ENCODE peak calls at places on chromosome 17, in nine cellular contexts. R is effector memory CD4-positive, alpha-beta T cell; X is kidney; G is hepatocyte; J is mucosa of descending colon; W is esophagus squamous epithelium; C is heart left ventricle; B is PC-3; O is CD4-positive, CD25-positive, alpha-beta regulatory T cell. L is an unnamed sample. For H3K4me1, the result is how much of the 10 kb centered on the place peaks cover.

GRCh38 chr17:72118588-72119279 is 2.1 kb upstream of the SOX9 start:
- DNase-seq in R (no peak), X (no peak), G (peak), J (peak), W (no peak), C (peak), B (peak), O (peak), L (peak)

GRCh38 chr17:42101513-42102292 is 3.4 kb upstream of the ZNF385C start:
- DNase-seq in R (peak), X (no peak), G (peak), J (peak), W (no peak), C (peak), B (peak), O (peak), L (peak)

GRCh38 chr17:43043306-43043705 is 18.3 kb downstream of the RND2 start:
- DNase-seq in R (no peak), X (no peak), G (no peak), J (no peak), W (no peak), C (no peak), B (no peak), O (no peak), L (no peak)

GRCh38 chr17:29615048-29615385 is 7.7 kb downstream of the CORO6 start:
- DNase-seq in R (peak), X (no peak), G (no peak), J (peak), W (no peak), C (no peak), B (no peak), O (peak), L (no peak)

GRCh38 chr17:4559851-4560820 is at the start of gene GGT6:
- DNase-seq in R (no peak), X (peak), G (no peak), J (peak), W (no peak), C (peak), B (no peak), O (no peak), L (no peak)

GRCh38 chr17:32266389-32267269 is 997 bp downstream of the RHBDL3 start:
- DNase-seq in R (no peak), X (peak), G (no peak), J (peak), W (no peak), C (no peak), B (no peak), O (no peak), L (no peak)

GRCh38 chr17:64340557-64340956 is 50.1 kb downstream of the PECAM1 start:
- DNase-seq in R (no peak), X (no peak), G (no peak), J (no peak), W (no peak), C (peak), B (no peak), O (no peak), L (no peak)

GRCh38 chr17:18055597-18055996 is 16.4 kb downstream of the GID4 start:
- DNase-seq in R (no peak), X (no peak), G (no peak), J (no peak), W (no peak), C (no peak), B (peak), O (no peak), L (no peak)

GRCh38 chr17:19000531-19001011 is 4.0 kb downstream of the FAM83G start:
- DNase-seq in R (no peak), X (no peak), G (peak), J (peak), W (no peak), C (no peak), B (peak), O (no peak), L (no peak)

GRCh38 chr17:38352245-38353083 is 820 bp downstream of the SOCS7 start:
- DNase-seq in R (no peak), X (peak), G (peak), J (peak), W (no peak), C (peak), B (peak), O (peak), L (no peak)

GRCh38 chr17:31744541-31744951 is 114.5 kb downstream of the COPRS start:
- DNase-seq in R (no peak), X (no peak), G (no peak), J (no peak), W (no peak), C (no peak), B (no peak), O (no peak), L (peak)

GRCh38 chr17:76523084-76524037 is 14.1 kb downstream of the CYGB start:
- DNase-seq in R (peak), X (peak), G (peak), J (peak), W (no peak), C (peak), B (peak), O (peak), L (peak)

GRCh38 chr17:78966123-78966813 is 13.5 kb downstream of the LGALS3BP start:
- DNase-seq in R (no peak), X (peak), G (no peak), J (no peak), W (no peak), C (no peak), B (no peak), O (no peak), L (no peak)

GRCh38 chr17:61517265-61517664 is 65.0 kb downstream of the TBX4 start:
- DNase-seq in R (no peak), X (no peak), G (no peak), J (no peak), W (no peak), C (no peak), B (no peak), O (no peak), L (no peak)

GRCh38 chr17:41464682-41465081 is 2.5 kb downstream of the KRT32 start:
- DNase-seq in R (no peak), X (no peak), G (peak), J (no peak), W (no peak), C (peak), B (peak), O (no peak), L (peak)

GRCh38 chr17:68658999-68659780 is 58.0 kb upstream of the FAM20A start:
- DNase-seq in R (no peak), X (no peak), G (no peak), J (no peak), W (no peak), C (no peak), B (no peak), O (no peak), L (no peak)

GRCh38 chr17:9298135-9298534 is 276.8 kb downstream of the NTN1 start:
- DNase-seq in R (no peak), X (no peak), G (peak), J (peak), W (no peak), C (no peak), B (no peak), O (no peak), L (no peak)

GRCh38 chr17:45018514-45019176 is 32.8 kb downstream of the DCAKD start:
- DNase-seq in R (no peak), X (no peak), G (peak), J (peak), W (no peak), C (no peak), B (peak), O (no peak), L (peak)

GRCh38 chr17:1234455-1234854 is 35.8 kb upstream of the BHLHA9 start:
- DNase-seq in R (no peak), X (no peak), G (no peak), J (no peak), W (no peak), C (peak), B (no peak), O (no peak), L (no peak)
- H3K4me1 ChIP-seq in R (under half), X (under half), G (under half), J (under half), W (under half), C (under half), B (under half), O (under half), L (under half)

GRCh38 chr17:74442291-74442669 is 10.4 kb downstream of the GPRC5C start:
- DNase-seq in R (no peak), X (peak), G (no peak), J (peak), W (no peak), C (no peak), B (no peak), O (no peak), L (no peak)
- H3K4me1 ChIP-seq in R (under half), X (under half), G (under half), J (under half), W (half or more), C (under half), B (under half), O (under half), L (under half)

GRCh38 chr17:77694391-77695363 is 263.8 kb upstream of the TNRC6C start:
- DNase-seq in R (no peak), X (no peak), G (no peak), J (no peak), W (no peak), C (no peak), B (no peak), O (no peak), L (peak)
- H3K4me1 ChIP-seq in R (under half), X (under half), G (under half), J (under half), W (under half), C (under half), B (under half), O (under half), L (under half)

DNA sequence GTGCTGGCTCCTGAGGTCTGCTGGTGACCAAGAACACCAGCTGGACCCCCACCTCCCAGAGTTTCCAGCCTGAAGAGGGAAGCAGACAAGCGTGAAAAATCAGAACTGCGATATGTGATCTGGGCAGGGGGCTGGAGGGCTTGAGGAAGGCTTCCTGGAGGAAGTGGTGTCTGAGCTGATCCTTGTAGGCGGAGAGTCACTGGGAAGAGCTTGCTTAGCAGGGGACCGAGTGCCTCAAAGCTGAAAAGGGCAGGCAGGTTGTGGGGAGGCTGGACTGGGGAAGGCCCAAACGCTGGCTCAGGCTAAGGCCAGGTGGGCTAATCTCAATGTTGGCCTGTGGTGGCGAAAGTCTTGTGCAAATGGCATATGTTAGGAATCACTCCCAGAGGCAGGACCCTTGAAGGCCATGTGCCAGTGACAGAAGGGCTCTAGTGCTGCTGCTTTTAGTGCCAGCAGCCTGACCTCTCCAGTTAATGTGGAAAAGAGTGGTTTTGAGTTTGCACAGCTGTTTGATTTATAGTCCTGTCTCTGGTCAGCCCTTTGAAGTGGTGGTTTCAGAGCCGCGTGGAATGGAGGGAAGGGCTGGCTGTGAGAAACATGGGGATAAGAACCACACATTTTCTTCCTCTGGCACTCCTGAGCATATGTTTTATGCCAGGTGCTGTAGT is 85.3 kb upstream of the LGALS9 start:
- DNase-seq in R (no peak), X (no peak), G (no peak), J (no peak), W (no peak), C (no peak), B (no peak), O (no peak), L (no peak)
- H3K4me1 ChIP-seq in R (under half), X (under half), G (under half), J (under half), W (half or more), C (under half), B (under half), O (under half), L (under half)

GRCh38 chr17:50095626-50096037 is 481 bp downstream of the PDK2 start:
- DNase-seq in R (no peak), X (no peak), G (peak), J (peak), W (no peak), C (no peak), B (no peak), O (no peak), L (no peak)
- H3K4me1 ChIP-seq in R (under half), X (under half), G (under half), J (under half), W (under half), C (under half), B (under half), O (under half), L (under half)

GRCh38 chr17:7308625-7309433 is 1.4 kb downstream of the EIF5A start:
- DNase-seq in R (peak), X (peak), G (peak), J (peak), W (no peak), C (peak), B (peak), O (peak), L (peak)

GRCh38 chr17:7313028-7313889 is 1.9 kb downstream of the GPS2 start:
- DNase-seq in R (no peak), X (no peak), G (no peak), J (no peak), W (no peak), C (no peak), B (peak), O (no peak), L (no peak)

GRCh38 chr17:7309628-7310027 is 2.2 kb downstream of the EIF5A start:
- DNase-seq in R (no peak), X (no peak), G (no peak), J (no peak), W (no peak), C (no peak), B (no peak), O (no peak), L (no peak)

GRCh38 chr17:7312432-7313027 is 2.6 kb downstream of the GPS2 start:
- DNase-seq in R (no peak), X (no peak), G (no peak), J (no peak), W (no peak), C (no peak), B (no peak), O (no peak), L (no peak)

DNA sequence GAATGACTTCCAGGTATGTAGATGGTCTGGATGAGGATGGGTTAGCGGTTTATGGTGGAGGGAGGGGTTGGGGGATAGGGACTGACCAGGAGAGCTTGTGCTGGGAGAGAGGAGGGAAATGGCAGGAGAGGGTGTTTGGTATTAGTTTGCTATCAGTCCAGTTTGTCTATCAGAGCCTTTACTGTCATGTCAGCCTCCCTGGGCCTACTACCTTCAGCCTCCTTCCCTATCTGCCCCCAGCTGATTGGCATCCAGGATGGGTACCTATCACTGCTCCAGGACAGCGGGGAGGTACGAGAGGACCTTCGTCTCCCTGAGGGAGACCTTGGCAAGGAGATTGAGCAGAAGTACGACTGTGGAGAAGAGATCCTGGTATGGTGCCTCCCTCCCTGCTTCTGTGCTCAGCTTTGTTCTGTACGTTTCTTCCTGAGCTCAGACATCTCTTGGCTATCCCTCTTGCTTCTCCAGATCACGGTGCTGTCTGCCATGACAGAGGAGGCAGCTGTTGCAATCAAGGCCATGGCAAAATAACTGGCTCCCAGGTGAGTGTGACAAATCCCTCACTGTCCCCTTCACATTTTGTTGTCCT is 3.8 kb downstream of the EIF5A start:
- DNase-seq in R (no peak), X (no peak), G (no peak), J (no peak), W (no peak), C (no peak), B (no peak), O (no peak), L (no peak)
- H3K4me1 ChIP-seq in R (under half), X (under half), G (under half), J (under half), W (half or more), C (under half), B (under half), O (half or more), L (under half)

GRCh38 chr17:28484296-28484695 is 10.9 kb downstream of the SLC13A2 start:
- DNase-seq in R (no peak), X (no peak), G (no peak), J (no peak), W (no peak), C (no peak), B (no peak), O (peak), L (no peak)
- H3K4me1 ChIP-seq in R (under half), X (under half), G (under half), J (under half), W (under half), C (under half), B (under half), O (under half), L (under half)

DNA sequence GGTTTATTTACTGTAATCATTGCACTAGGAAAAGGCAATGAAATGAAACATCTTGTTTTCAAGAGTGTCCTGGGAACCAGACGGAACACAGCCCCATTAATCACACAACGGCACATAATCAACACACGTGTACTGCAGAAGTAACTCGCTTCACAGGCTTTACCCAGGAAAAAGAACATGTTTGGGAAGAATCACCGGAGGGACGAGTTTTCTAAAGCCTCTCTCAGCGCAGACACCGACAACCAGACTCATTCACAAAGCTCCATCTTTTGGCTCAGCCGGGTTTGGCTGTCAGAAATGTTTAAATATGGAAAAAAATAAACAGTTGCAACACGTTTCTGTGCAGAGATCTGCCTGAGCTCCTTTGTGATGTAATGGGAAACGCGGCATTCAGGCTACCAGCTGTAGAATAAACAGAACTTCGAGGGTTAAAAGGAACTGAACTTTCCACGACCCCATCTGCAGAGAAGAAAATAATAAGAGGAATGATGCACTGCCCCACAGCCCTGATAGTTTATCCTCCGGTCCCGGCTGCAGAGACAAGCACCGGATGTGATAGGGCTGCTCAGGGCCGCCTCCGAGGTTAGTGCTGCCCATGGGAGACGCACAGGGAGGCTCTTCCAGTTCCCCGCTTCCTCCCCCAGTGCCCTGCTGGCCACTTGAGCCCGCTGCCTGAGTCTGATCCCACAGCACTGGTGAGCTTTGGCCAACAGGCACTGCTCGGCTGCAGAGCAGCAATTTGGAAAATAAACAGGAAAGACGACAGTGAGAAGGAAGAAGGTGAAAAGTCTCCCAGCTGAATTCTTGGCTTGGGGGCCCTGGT is 119.8 kb downstream of the HIC1 start:
- DNase-seq in R (no peak), X (peak), G (peak), J (peak), W (no peak), C (peak), B (no peak), O (no peak), L (peak)
- H3K4me1 ChIP-seq in R (under half), X (under half), G (half or more), J (under half), W (half or more), C (half or more), B (under half), O (under half), L (half or more)

L was measured in SJSA1.